ENCODE peak calls at places on chromosomes 5 and 9, in four cellular contexts. U, Y, M and N are unnamed samples.

GRCh38 chr9:114836769-114837168 is 30.9 kb upstream of the TNFSF15 start:
- DNase-seq in U (no peak), Y (peak; percentile 34), M (no peak), N (no peak)

GRCh38 chr5:179265529-179266290 is 79.6 kb downstream of the ADAMTS2 start:
- DNase-seq in U (no peak), Y (no peak), M (peak; percentile 98), N (peak; percentile 99)

GRCh38 chr5:91305640-91306039 is 77.5 kb downstream of the ARRDC3 start:
- DNase-seq in U (no peak), Y (no peak), M (no peak), N (no peak)

GRCh38 chr5:98749046-98749445 is 24.4 kb upstream of the RGMB start:
- DNase-seq in U (no peak), Y (no peak), M (no peak), N (no peak)

GRCh38 chr5:89147026-89147425 is 264.0 kb upstream of the MEF2C start:
- DNase-seq in U (no peak), Y (no peak), M (peak; percentile 20), N (no peak)

GRCh38 chr5:14739538-14739937 is 75.0 kb downstream of the OTULIN start:
- DNase-seq in U (no peak), Y (no peak), M (peak; percentile 70), N (peak; percentile 93)

GRCh38 chr5:126525630-126526245 is 69.3 kb downstream of the ALDH7A1 start:
- DNase-seq in U (no peak), Y (no peak), M (peak; percentile 61), N (peak; percentile 69)

GRCh38 chr5:149386166-149386565 is 7.1 kb upstream of the IL17B start:
- DNase-seq in U (no peak), Y (no peak), M (no peak), N (peak; percentile 10)

GRCh38 chr9:127875306-127875966 is 2.0 kb downstream of the AK1 start:
- DNase-seq in U (no peak), Y (no peak), M (peak; percentile 63), N (peak; percentile 98)

GRCh38 chr9:19087601-19088000 is 15.1 kb downstream of the HAUS6 start:
- DNase-seq in U (no peak), Y (no peak), M (peak; percentile 9), N (no peak)

GRCh38 chr5:107557051-107557658 is 113.6 kb downstream of the EFNA5 start:
- DNase-seq in U (no peak), Y (no peak), M (no peak), N (no peak)

GRCh38 chr5:115415143-115415491 is 118.7 kb upstream of the CCDC112 start:
- DNase-seq in U (no peak), Y (peak; percentile 6), M (peak; percentile 81), N (peak; percentile 47)

GRCh38 chr5:89534331-89534730 is 651.3 kb upstream of the MEF2C start:
- DNase-seq in U (no peak), Y (no peak), M (peak; percentile 42), N (no peak)

GRCh38 chr5:132083065-132083678 is 9.6 kb downstream of the CSF2 start:
- DNase-seq in U (no peak), Y (peak; percentile 72), M (no peak), N (peak; percentile 23)

GRCh38 chr9:99660191-99660636 is 161.5 kb upstream of the NR4A3 start:
- DNase-seq in U (no peak), Y (peak; percentile 3), M (no peak), N (no peak)

GRCh38 chr5:157252741-157253465 is 13.0 kb upstream of the CYFIP2 start:
- DNase-seq in U (peak; percentile 68), Y (peak; percentile 55), M (peak; percentile 14), N (no peak)

GRCh38 chr5:115418788-115419187 is 122.3 kb upstream of the CCDC112 start:
- DNase-seq in U (no peak), Y (no peak), M (no peak), N (no peak)

GRCh38 chr9:31323726-31324444 is 1060.6 kb upstream of the ACO1 start:
- DNase-seq in U (no peak), Y (no peak), M (no peak), N (no peak)

GRCh38 chr9:99162759-99163364 is 57.9 kb downstream of the TGFBR1 start:
- DNase-seq in U (no peak), Y (no peak), M (peak; percentile 63), N (no peak)

GRCh38 chr9:5442400-5443011 is 4.8 kb upstream of the PLGRKT start:
- DNase-seq in U (peak; percentile 21), Y (peak; percentile 41), M (peak; percentile 71), N (peak; percentile 83)

GRCh38 chr5:107809201-107810034 is 138.7 kb upstream of the EFNA5 start:
- DNase-seq in U (no peak), Y (no peak), M (no peak), N (peak; percentile 80)

GRCh38 chr9:124708633-124709032 is 62.5 kb downstream of the NR6A1 start:
- DNase-seq in U (no peak), Y (no peak), M (peak; percentile 31), N (peak; percentile 71)

GRCh38 chr5:148145916-148146315 is 22.4 kb upstream of the SPINK14 start:
- DNase-seq in U (no peak), Y (no peak), M (peak; percentile 22), N (no peak)

GRCh38 chr5:40615586-40616193 is 64.0 kb upstream of the PTGER4 start:
- DNase-seq in U (no peak), Y (no peak), M (no peak), N (peak; percentile 29)

GRCh38 chr5:72355706-72356299 is 35.6 kb downstream of the PTCD2 start:
- DNase-seq in U (no peak), Y (no peak), M (peak; percentile 42), N (no peak)

GRCh38 chr5:58582411-58583393 is at the start of gene RAB3C:
- DNase-seq in U (peak; percentile 12), Y (peak; percentile 62), M (peak; percentile 86), N (peak; percentile 97)

GRCh38 chr5:90410178-90410762 is 714 bp upstream of the CETN3 start:
- DNase-seq in U (no peak), Y (no peak), M (no peak), N (no peak)

GRCh38 chr5:80959768-80960442 is at the start of gene RASGRF2:
- DNase-seq in U (peak; percentile 46), Y (peak; percentile 64), M (peak; percentile 21), N (peak; percentile 85)

GRCh38 chr9:133148351-133149129 is 15.2 kb downstream of the GBGT1 start:
- DNase-seq in U (peak; percentile 60), Y (peak; percentile 62), M (peak; percentile 38), N (peak; percentile 94)

GRCh38 chr5:128378196-128378595 is 159.8 kb downstream of the FBN2 start:
- DNase-seq in U (no peak), Y (no peak), M (no peak), N (no peak)

GRCh38 chr9:69834591-69835184 is 14.1 kb downstream of the CFAP95 start:
- DNase-seq in U (no peak), Y (no peak), M (no peak), N (no peak)

GRCh38 chr5:106241409-106241808 is 1429.3 kb downstream of the EFNA5 start:
- DNase-seq in U (no peak), Y (no peak), M (no peak), N (no peak)

GRCh38 chr9:99266136-99267023 is 44.3 kb downstream of the SEC61B start:
- DNase-seq in U (peak; percentile 59), Y (peak; percentile 84), M (peak; percentile 81), N (no peak)

GRCh38 chr5:167861134-167861930 is 430.1 kb upstream of the WWC1 start:
- DNase-seq in U (no peak), Y (peak; percentile 2), M (peak; percentile 13), N (no peak)

GRCh38 chr5:120017523-120017922 is 388.2 kb downstream of the FAM170A start:
- DNase-seq in U (no peak), Y (no peak), M (peak; percentile 33), N (peak; percentile 22)